ENCODE peak calls at places on chromosomes 2 and 18, in six cellular contexts. H, T, B, G, C and D are unnamed samples.
A peak's percentile ranks its signal among the peaks of the same experiment; 100 is the strongest.

GRCh38 chr2:170587937-170588336 is 127.2 kb upstream of the SP5 start:
- DNase-seq in H (no peak), T (no peak), B (no peak), G (no peak), C (peak; percentile 19), D (no peak)

GRCh38 chr2:120592084-120592483 is 143.6 kb upstream of the GLI2 start:
- DNase-seq in H (no peak), T (no peak), B (no peak), G (no peak), C (no peak), D (no peak)

GRCh38 chr2:155060906-155061305 is 362.4 kb downstream of the KCNJ3 start:
- DNase-seq in H (no peak), T (no peak), B (no peak), G (no peak), C (no peak), D (no peak)

GRCh38 chr2:23637011-23637778 is 252.2 kb downstream of the KLHL29 start:
- DNase-seq in H (peak; percentile 78), T (no peak), B (no peak), G (no peak), C (peak; percentile 64), D (peak; percentile 68)

GRCh38 chr18:11387880-11388279 is 221.5 kb upstream of the SLC35G4 start:
- DNase-seq in H (peak; percentile 47), T (peak; percentile 9), B (no peak), G (no peak), C (peak; percentile 61), D (peak; percentile 53)

GRCh38 chr2:234111523-234111922 is 61.0 kb downstream of the SPP2 start:
- DNase-seq in H (peak; percentile 7), T (no peak), B (no peak), G (no peak), C (no peak), D (no peak)

GRCh38 chr2:7878786-7879515 is 802.9 kb upstream of the ID2 start:
- DNase-seq in H (peak; percentile 5), T (no peak), B (no peak), G (peak; percentile 66), C (no peak), D (peak; percentile 90)

GRCh38 chr2:161250864-161251436 is 57.3 kb upstream of the PSMD14 start:
- DNase-seq in H (peak; percentile 37), T (peak; percentile 88), B (no peak), G (no peak), C (peak; percentile 52), D (peak; percentile 92)

GRCh38 chr2:172345951-172346555 is 81.3 kb upstream of the ITGA6 start:
- DNase-seq in H (peak; percentile 34), T (no peak), B (no peak), G (no peak), C (no peak), D (no peak)

GRCh38 chr2:46845542-46846453 is 69.8 kb downstream of the MCFD2 start:
- DNase-seq in H (no peak), T (no peak), B (no peak), G (no peak), C (no peak), D (no peak)

GRCh38 chr2:222130855-222131254 is 167.9 kb downstream of the PAX3 start:
- DNase-seq in H (no peak), T (peak; percentile 6), B (no peak), G (no peak), C (no peak), D (no peak)

GRCh38 chr2:204550738-204551137 is 5.5 kb downstream of the PARD3B start:
- DNase-seq in H (peak; percentile 96), T (peak; percentile 95), B (no peak), G (no peak), C (peak; percentile 76), D (peak; percentile 17)

GRCh38 chr18:12011962-12012549 is 30.7 kb downstream of the IMPA2 start:
- DNase-seq in H (peak; percentile 58), T (no peak), B (no peak), G (no peak), C (no peak), D (no peak)

GRCh38 chr2:219570194-219570923 is 980 bp downstream of the OBSL1 start:
- DNase-seq in H (peak; percentile 19), T (peak; percentile 43), B (peak; percentile 39), G (no peak), C (peak; percentile 38), D (no peak)

GRCh38 chr2:45067859-45068642 is 58.8 kb upstream of the SIX2 start:
- DNase-seq in H (no peak), T (no peak), B (no peak), G (no peak), C (no peak), D (peak; percentile 79)

GRCh38 chr2:200054681-200055468 is 99.5 kb downstream of the MAIP1 start:
- DNase-seq in H (no peak), T (no peak), B (peak; percentile 29), G (peak; percentile 83), C (no peak), D (peak; percentile 90)

GRCh38 chr2:152486048-152486736 is 151.2 kb downstream of the FMNL2 start:
- DNase-seq in H (no peak), T (peak; percentile 88), B (no peak), G (no peak), C (peak; percentile 49), D (no peak)

GRCh38 chr2:219812672-219813071 is 185.2 kb downstream of the SLC4A3 start:
- DNase-seq in H (no peak), T (no peak), B (no peak), G (no peak), C (no peak), D (no peak)

GRCh38 chr18:61738488-61738887 is 154.3 kb downstream of the RNF152 start:
- DNase-seq in H (peak; percentile 40), T (peak; percentile 41), B (no peak), G (no peak), C (peak; percentile 71), D (no peak)

GRCh38 chr2:55232084-55232862 is at the start of the genes CLHC1 and RPS27A:
- DNase-seq in H (peak; percentile 97), T (peak; percentile 97), B (peak; percentile 92), G (peak; percentile 96), C (peak; percentile 98), D (peak; percentile 100)
- H2BK120ac ChIP-seq in H (peak within 1 kb of the TSS; percentile 99), T (peak within 1 kb of the TSS; percentile 59), B (no peak within 1 kb of the TSS), G (peak within 1 kb of the TSS; percentile 4), C (peak within 1 kb of the TSS; percentile 73), D (no peak within 1 kb of the TSS)

GRCh38 chr2:191112448-191112901 is 38.3 kb downstream of the STAT4 start:
- DNase-seq in H (no peak), T (no peak), B (no peak), G (no peak), C (no peak), D (no peak)

GRCh38 chr2:191114403-191114886 is 36.3 kb downstream of the STAT4 start:
- DNase-seq in H (peak; percentile 18), T (peak; percentile 87), B (no peak), G (no peak), C (peak; percentile 10), D (no peak)

GRCh38 chr2:191115391-191115790 is 35.4 kb downstream of the STAT4 start:
- DNase-seq in H (peak; percentile 18), T (peak; percentile 89), B (no peak), G (no peak), C (no peak), D (no peak)

GRCh38 chr2:191113761-191114160 is 37.0 kb downstream of the STAT4 start:
- DNase-seq in H (no peak), T (no peak), B (no peak), G (no peak), C (no peak), D (no peak)

DNA sequence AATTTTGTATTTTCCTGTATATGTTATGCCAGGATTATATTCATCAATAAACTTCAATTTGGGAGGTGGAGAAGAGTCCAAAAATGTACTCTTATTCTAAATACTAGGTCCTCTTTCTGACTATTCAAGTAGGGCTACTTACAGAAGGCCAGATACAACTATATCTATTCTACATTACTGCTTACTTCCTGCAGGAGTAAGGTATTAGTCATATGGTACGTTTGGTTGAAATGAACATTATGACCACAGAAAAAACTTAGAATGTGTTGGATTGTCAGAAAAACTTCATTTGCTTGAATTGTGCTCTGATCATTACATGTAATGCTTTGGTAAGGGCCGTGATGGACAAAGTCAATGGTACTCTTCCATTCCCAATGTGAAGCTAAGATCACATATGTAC is 35.0 kb downstream of the STAT4 start:
- DNase-seq in H (peak; percentile 41), T (no peak), B (no peak), G (no peak), C (no peak), D (no peak)
- H3K4me3 ChIP-seq in H (no peak overlapping the region), T (no peak overlapping the region), B (no peak overlapping the region), G (no peak overlapping the region), C (no peak overlapping the region), D (no peak overlapping the region)

DNA sequence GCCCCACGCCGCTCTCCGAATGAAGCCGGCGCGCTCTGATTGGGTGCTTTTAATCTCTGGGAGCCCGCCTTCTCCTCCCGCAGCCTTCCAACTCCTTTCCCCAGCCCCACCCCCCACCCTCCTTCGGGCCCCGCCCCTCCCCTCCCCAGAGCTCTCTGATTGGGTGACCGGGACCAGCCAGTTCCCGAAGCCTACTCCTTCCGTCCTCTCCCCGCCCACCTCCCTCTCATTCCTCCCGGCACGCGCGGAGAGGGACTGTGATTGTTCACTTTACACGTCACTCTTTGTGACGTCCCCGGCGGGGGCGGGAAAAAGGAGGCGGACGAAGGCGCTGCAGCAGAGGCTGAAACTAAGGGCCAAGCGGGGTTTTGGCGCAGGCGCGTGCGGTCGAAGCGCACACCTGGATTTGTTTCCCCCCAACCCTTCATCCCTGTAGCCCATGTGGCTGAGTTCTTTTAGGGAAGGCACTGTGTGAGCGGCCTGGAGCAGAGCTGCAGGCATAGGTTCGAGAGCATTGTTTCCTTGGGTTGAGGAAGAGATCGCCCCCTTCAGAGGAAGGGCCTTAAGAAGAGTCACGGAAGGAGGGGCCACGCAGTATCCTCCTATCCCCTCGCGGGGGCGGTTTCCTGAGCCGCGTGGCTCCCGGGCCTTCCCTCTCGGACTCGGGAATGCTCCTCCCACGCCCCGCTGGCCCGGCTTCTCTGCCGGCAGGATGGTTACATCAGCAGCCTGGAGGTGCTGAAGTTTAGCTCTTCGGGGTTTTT is at the start of gene MEX3C:
- DNase-seq in H (peak; percentile 99), T (peak; percentile 100), B (peak; percentile 100), G (peak; percentile 99), C (peak; percentile 99), D (peak; percentile 100)
- H2BK120ac ChIP-seq in H (peak within 1 kb of the TSS; percentile 83), T (peak within 1 kb of the TSS; percentile 97), B (peak within 1 kb of the TSS; percentile 83), G (no peak within 1 kb of the TSS), C (peak within 1 kb of the TSS; percentile 97), D (peak within 1 kb of the TSS; percentile 96)

DNA sequence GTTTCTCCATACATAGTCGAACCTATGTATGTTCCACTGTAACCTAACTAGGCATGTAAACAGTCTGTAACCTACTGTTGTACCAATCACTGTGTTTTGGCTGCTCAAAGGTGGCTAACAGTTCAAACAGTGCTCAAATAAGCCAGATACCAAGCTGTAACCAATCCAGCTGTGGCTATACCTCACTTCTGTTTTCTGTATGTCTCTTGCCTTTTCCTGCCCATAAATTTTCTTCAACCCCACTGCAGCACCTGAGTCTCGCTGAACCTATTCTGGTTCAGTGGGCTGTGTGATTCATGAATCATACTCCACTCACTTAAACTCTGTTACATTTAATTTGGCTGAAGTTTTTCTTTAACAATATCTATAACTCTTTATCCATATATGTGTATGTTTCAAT is 340.7 kb downstream of the LPIN1 start:
- DNase-seq in H (no peak), T (no peak), B (no peak), G (no peak), C (no peak), D (no peak)
- H3K4me3 ChIP-seq in H (no peak overlapping the region), T (no peak overlapping the region), B (no peak overlapping the region), G (no peak overlapping the region), C (no peak overlapping the region), D (no peak overlapping the region)